ENCODE peak calls at places on chromosome 3, in four cellular contexts. K is CD8-positive, alpha-beta memory T cell; S is GM23338; N is epithelial cell of esophagus. T is an unnamed sample.

GRCh38 chr3:63809607-63810006 is 9.5 kb upstream of the C3orf49 start:
- DNase-seq in K (no peak), S (peak; percentile 22), N (peak; percentile 66), T (no peak)

GRCh38 chr3:127997961-127998360 is 54.3 kb upstream of the SEC61A1 start:
- DNase-seq in K (no peak), S (no peak), N (peak; percentile 85), T (no peak)

GRCh38 chr3:101181801-101182200 is 138.6 kb downstream of the IMPG2 start:
- DNase-seq in K (no peak), S (no peak), N (no peak), T (no peak)

GRCh38 chr3:172106989-172107388 is 67.6 kb downstream of the FNDC3B start:
- DNase-seq in K (peak; percentile 56), S (no peak), N (peak; percentile 61), T (no peak)

GRCh38 chr3:128068156-128068620 is 16.0 kb downstream of the SEC61A1 start:
- DNase-seq in K (no peak), S (peak; percentile 79), N (peak; percentile 55), T (peak; percentile 60)

GRCh38 chr3:1068985-1069384 is 23.8 kb upstream of the CNTN6 start:
- DNase-seq in K (no peak), S (no peak), N (no peak), T (no peak)

GRCh38 chr3:4940985-4941384 is 38.3 kb upstream of the BHLHE40 start:
- DNase-seq in K (no peak), S (no peak), N (no peak), T (no peak)

GRCh38 chr3:54206874-54207273 is 84.5 kb downstream of the CACNA2D3 start:
- DNase-seq in K (no peak), S (peak; percentile 38), N (no peak), T (no peak)

GRCh38 chr3:136078421-136079364 is 113.2 kb downstream of the PPP2R3A start:
- DNase-seq in K (no peak), S (peak; percentile 23), N (peak; percentile 38), T (peak; percentile 62)

GRCh38 chr3:189636048-189636447 is 4.9 kb downstream of the TP63 start:
- DNase-seq in K (no peak), S (peak; percentile 41), N (no peak), T (no peak)

GRCh38 chr3:172367205-172368105 is 80.8 kb downstream of the GHSR start:
- DNase-seq in K (no peak), S (no peak), N (no peak), T (peak; percentile 8)

GRCh38 chr3:76470285-76470684 is 569.6 kb upstream of the ROBO2 start:
- DNase-seq in K (no peak), S (no peak), N (peak; percentile 60), T (no peak)

GRCh38 chr3:183108002-183108449 is 8.7 kb upstream of the MCCC1 start:
- DNase-seq in K (no peak), S (no peak), N (peak; percentile 43), T (peak; percentile 31)

GRCh38 chr3:123773681-123774431 is 110.3 kb downstream of the MYLK start:
- DNase-seq in K (no peak), S (no peak), N (no peak), T (peak; percentile 97)

GRCh38 chr3:108489776-108490175 is 20.6 kb downstream of the MYH15 start:
- DNase-seq in K (peak; percentile 25), S (peak; percentile 78), N (peak; percentile 53), T (peak; percentile 72)

GRCh38 chr3:101070260-101071121 is 77.3 kb upstream of the ABI3BP start:
- DNase-seq in K (peak; percentile 25), S (peak; percentile 91), N (peak; percentile 60), T (no peak)

GRCh38 chr3:12840591-12841084 is 727 bp downstream of the RPL32 start:
- DNase-seq in K (no peak), S (no peak), N (no peak), T (no peak)

GRCh38 chr3:150073513-150073912 is 102.8 kb upstream of the PFN2 start:
- DNase-seq in K (no peak), S (no peak), N (peak; percentile 85), T (no peak)

GRCh38 chr3:65907232-65908130 is 131.2 kb downstream of the MAGI1 start:
- DNase-seq in K (no peak), S (peak; percentile 31), N (no peak), T (no peak)

GRCh38 chr3:42066516-42067181 is 24.5 kb upstream of the TRAK1 start:
- DNase-seq in K (no peak), S (peak; percentile 94), N (no peak), T (peak; percentile 88)

GRCh38 chr3:168077091-168077490 is 18.6 kb downstream of the GOLIM4 start:
- DNase-seq in K (no peak), S (no peak), N (peak; percentile 45), T (no peak)

GRCh38 chr3:58874795-58875194 is 175.0 kb downstream of the CFAP20DC start:
- DNase-seq in K (no peak), S (no peak), N (peak; percentile 96), T (peak; percentile 27)

GRCh38 chr3:144058713-144059112 is 87.1 kb downstream of the DIPK2A start:
- DNase-seq in K (no peak), S (no peak), N (no peak), T (no peak)

GRCh38 chr3:108719178-108719577 is 38.0 kb downstream of the RETNLB start:
- DNase-seq in K (no peak), S (no peak), N (no peak), T (no peak)

GRCh38 chr3:69240651-69241578 is 118.5 kb upstream of the LMOD3 start:
- DNase-seq in K (no peak), S (peak; percentile 33), N (no peak), T (peak; percentile 21)

GRCh38 chr3:54772046-54772445 is 155.8 kb downstream of the LRTM1 start:
- DNase-seq in K (no peak), S (no peak), N (no peak), T (no peak)

GRCh38 chr3:125374501-125374995 is 577 bp downstream of the ZNF148 start:
- DNase-seq in K (peak; percentile 31), S (peak; percentile 83), N (peak; percentile 36), T (peak; percentile 47)

GRCh38 chr3:125378762-125379161 is 3.6 kb upstream of the ZNF148 start:
- DNase-seq in K (no peak), S (no peak), N (no peak), T (no peak)

GRCh38 chr3:125374996-125375941 is at the start of gene ZNF148:
- DNase-seq in K (peak; percentile 85), S (peak; percentile 92), N (peak; percentile 90), T (peak; percentile 86)

GRCh38 chr3:125379483-125379882 is 4.4 kb upstream of the ZNF148 start:
- DNase-seq in K (no peak), S (no peak), N (no peak), T (no peak)

GRCh38 chr3:125375950-125376679 is 990 bp upstream of the ZNF148 start:
- DNase-seq in K (no peak), S (no peak), N (peak; percentile 85), T (peak; percentile 12)
- H3K4me3 ChIP-seq in K (peak overlapping the region; percentile 96), S (peak overlapping the region; percentile 89), N (peak overlapping the region; percentile 89), T (peak overlapping the region; percentile 90)

GRCh38 chr3:50347187-50347813 is 1.8 kb upstream of the ZMYND10 start:
- DNase-seq in K (peak; percentile 73), S (peak; percentile 83), N (peak; percentile 73), T (peak; percentile 75)

GRCh38 chr3:50342818-50343633 is 2.4 kb upstream of the RASSF1 start:
- DNase-seq in K (no peak), S (peak; percentile 80), N (no peak), T (no peak)

GRCh38 chr3:50345586-50345985 is at the start of gene ZMYND10:
- DNase-seq in K (peak; percentile 72), S (peak; percentile 91), N (peak; percentile 63), T (peak; percentile 52)

GRCh38 chr3:50341996-50342732 is 1.5 kb upstream of the RASSF1 start:
- DNase-seq in K (no peak), S (no peak), N (no peak), T (no peak)

GRCh38 chr3:50345008-50345407 is 524 bp downstream of the ZMYND10 start:
- DNase-seq in K (no peak), S (no peak), N (no peak), T (no peak)
- H3K4me3 ChIP-seq in K (peak overlapping the region; percentile 56), S (peak overlapping the region; percentile 71), N (no peak overlapping the region), T (peak overlapping the region; percentile 67)

DNA sequence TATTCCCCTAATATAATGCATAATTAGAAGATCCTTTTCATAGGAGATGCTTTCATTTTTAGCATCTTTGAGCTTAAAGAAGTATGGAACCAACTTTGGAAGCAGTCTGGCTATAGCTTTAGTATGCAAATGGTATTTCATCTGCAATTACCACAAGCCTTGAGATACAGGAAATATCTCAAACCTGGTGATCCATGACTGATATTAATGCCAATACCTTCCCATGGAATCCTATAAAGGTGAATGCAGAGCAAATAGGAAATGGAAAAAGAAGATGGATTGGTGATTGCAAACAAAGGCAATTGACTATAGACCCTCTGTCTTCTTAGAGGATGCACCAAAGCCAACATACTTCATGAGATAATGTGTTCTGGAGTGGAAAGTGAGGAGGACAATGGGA is 326.4 kb downstream of the KBTBD8 start:
- DNase-seq in K (no peak), S (no peak), N (no peak), T (no peak)
- H3K4me3 ChIP-seq in K (no peak overlapping the region), S (no peak overlapping the region), N (no peak overlapping the region), T (no peak overlapping the region)

GRCh38 chr3:18438586-18438985 is 13.4 kb upstream of the SATB1 start:
- DNase-seq in K (peak; percentile 48), S (peak; percentile 13), N (no peak), T (no peak)

GRCh38 chr3:18441521-18441920 is 16.4 kb upstream of the SATB1 start:
- DNase-seq in K (no peak), S (no peak), N (no peak), T (no peak)

GRCh38 chr3:18440053-18440768 is 15.1 kb upstream of the SATB1 start:
- DNase-seq in K (no peak), S (no peak), N (no peak), T (no peak)

GRCh38 chr3:18436213-18436612 is 11.1 kb upstream of the SATB1 start:
- DNase-seq in K (no peak), S (peak; percentile 10), N (no peak), T (no peak)

GRCh38 chr3:18439281-18439680 is 14.1 kb upstream of the SATB1 start:
- DNase-seq in K (no peak), S (no peak), N (no peak), T (no peak)
- H3K4me3 ChIP-seq in K (peak overlapping the region; percentile 56), S (no peak overlapping the region), N (no peak overlapping the region), T (no peak overlapping the region)